ENCODE peak calls at places on chromosomes 5 and 9, in six cellular contexts. R, J, G, F, S and O are unnamed samples.

GRCh38 chr9:70553718-70554673 is 139.5 kb upstream of the KLF9 start:
- DNase-seq in R (no peak), J (no peak), G (no peak), F (no peak), S (peak; percentile 54), O (no peak)

GRCh38 chr5:153135416-153135815 is 355.1 kb upstream of the GRIA1 start:
- DNase-seq in R (no peak), J (no peak), G (no peak), F (no peak), S (no peak), O (no peak)

GRCh38 chr9:16143947-16144890 is 591.4 kb downstream of the CCDC171 start:
- DNase-seq in R (no peak), J (no peak), G (no peak), F (no peak), S (no peak), O (no peak)

GRCh38 chr9:112823257-112823656 is 67.4 kb downstream of the SLC46A2 start:
- DNase-seq in R (no peak), J (no peak), G (no peak), F (no peak), S (no peak), O (no peak)

GRCh38 chr5:88675758-88676636 is 207.0 kb downstream of the MEF2C start:
- DNase-seq in R (no peak), J (no peak), G (no peak), F (no peak), S (peak; percentile 82), O (no peak)

GRCh38 chr5:51488803-51489642 is 105.8 kb downstream of the ISL1 start:
- DNase-seq in R (no peak), J (no peak), G (no peak), F (no peak), S (no peak), O (no peak)

GRCh38 chr5:132104561-132104960 is 31.0 kb downstream of the CSF2 start:
- DNase-seq in R (no peak), J (no peak), G (no peak), F (no peak), S (no peak), O (no peak)

GRCh38 chr5:34707451-34708107 is 51.5 kb downstream of the RAI14 start:
- DNase-seq in R (no peak), J (no peak), G (no peak), F (no peak), S (no peak), O (no peak)

GRCh38 chr9:76355886-76356285 is 38.3 kb downstream of the RFK start:
- DNase-seq in R (no peak), J (no peak), G (no peak), F (no peak), S (no peak), O (no peak)

GRCh38 chr9:34240021-34240420 is 61.2 kb downstream of the UBAP1 start:
- DNase-seq in R (no peak), J (no peak), G (no peak), F (no peak), S (no peak), O (no peak)

GRCh38 chr5:78677777-78678668 is 29.5 kb upstream of the LHFPL2 start:
- DNase-seq in R (no peak), J (peak; percentile 26), G (no peak), F (peak; percentile 29), S (no peak), O (no peak)

GRCh38 chr9:27665121-27665520 is 91.8 kb upstream of the C9orf72 start:
- DNase-seq in R (no peak), J (no peak), G (no peak), F (no peak), S (no peak), O (no peak)

GRCh38 chr9:21711504-21711903 is 90.9 kb upstream of the MTAP start:
- DNase-seq in R (no peak), J (no peak), G (no peak), F (no peak), S (no peak), O (no peak)

GRCh38 chr9:73441890-73442818 is 290.5 kb downstream of the ANXA1 start:
- DNase-seq in R (no peak), J (no peak), G (no peak), F (no peak), S (no peak), O (no peak)

GRCh38 chr9:136793063-136793946 is 2.2 kb downstream of the TMEM141 start:
- DNase-seq in R (no peak), J (no peak), G (peak; percentile 49), F (peak; percentile 46), S (no peak), O (no peak)

DNA sequence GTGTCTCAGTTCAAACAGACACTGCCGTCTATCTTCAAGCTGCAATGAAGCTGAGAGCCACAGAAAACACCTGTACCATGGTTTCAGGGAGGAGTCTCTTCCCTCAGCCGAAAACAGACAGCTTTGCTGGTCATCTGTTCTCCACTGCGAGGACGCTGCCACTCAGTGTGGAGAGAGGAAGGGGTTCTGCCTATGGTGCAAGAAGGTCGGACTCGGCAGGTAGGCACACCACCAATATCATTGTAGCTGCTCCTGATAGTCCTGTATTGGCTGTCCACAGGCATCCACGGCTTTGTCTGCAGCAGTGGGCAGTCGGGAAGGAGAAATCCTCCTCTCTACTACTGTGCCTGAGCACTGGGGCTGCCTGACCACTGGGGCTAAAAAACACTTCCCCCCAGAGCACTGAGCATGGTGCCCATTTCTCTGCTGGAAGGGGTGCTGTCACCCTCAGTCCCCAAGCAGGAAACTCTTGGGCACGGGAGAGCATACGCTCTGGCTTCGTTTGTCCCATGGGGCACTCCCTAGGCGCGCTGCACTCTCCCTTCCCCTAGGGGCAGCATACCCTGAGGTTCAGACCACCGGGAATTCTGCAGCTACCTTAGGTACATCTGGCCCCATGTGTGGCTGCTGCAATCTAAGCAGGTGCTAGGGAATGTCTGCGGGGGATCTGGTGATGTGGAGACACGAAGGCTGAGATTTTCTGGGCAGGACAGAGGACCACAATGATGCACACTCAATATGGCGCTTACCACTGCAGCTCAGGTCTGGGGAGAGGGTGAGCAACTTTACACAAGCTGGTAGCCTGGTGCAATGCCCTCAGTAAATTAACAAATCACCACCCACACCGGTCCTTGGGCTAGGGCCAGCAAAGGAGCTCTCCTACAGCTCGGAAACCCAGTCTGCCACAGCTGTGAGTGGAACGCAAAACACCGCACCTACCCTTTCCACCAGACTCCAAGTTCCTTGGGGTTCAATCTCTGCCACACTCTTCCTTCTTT is 880.9 kb upstream of the SEMA6A start:
- DNase-seq in R (no peak), J (no peak), G (peak; percentile 22), F (no peak), S (peak; percentile 69), O (no peak)
- TF ChIP-seq TAF1 in R (no peak), J (no peak), G (no peak), F (no peak), S (no peak), O (no peak)

DNA sequence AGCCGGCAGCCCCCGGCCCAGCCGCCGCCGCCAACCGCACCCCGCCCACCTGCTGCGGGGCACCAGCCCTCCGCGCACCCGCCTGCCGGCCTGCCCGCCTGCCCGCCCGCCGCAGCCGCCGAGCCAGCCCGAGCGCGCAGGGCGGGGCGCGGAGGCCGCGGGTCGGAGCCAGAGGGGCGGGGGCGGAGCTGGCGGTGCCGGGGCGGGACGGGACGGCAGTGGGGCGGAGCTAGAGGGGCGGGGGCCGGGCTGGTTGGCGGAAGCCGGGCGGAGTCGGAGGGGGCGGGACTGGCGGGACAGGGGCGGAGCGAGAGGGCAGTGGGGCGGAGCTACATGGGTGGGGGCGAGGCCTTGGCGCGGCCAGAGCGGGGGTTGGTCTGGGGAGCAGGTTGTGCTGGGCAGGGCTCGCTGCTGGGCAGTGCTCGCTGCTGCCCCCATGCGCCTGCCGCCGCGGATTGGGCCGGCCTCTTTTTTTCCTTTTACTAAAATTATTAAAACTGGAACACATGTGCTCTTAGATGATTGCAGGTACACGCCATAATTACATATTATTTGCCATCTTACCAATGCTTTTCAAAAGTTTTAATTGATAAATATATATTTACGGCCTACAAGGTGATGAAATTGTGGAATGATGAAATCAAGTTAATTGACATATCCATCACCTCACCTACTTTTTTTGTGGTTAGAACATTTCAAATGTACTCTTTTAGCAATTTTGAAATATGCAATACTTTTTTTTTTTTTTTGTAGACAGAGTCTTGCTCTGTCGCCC is at the start of gene SH3GLB2:
- DNase-seq in R (peak; percentile 90), J (peak; percentile 72), G (peak; percentile 79), F (peak; percentile 94), S (peak; percentile 99), O (peak; percentile 91)
- TF ChIP-seq POLR2A in R (no peak), J (peak; percentile 60), G (no peak), F (no peak), S (no peak), O (no peak)

GRCh38 chr5:94888674-94889073 is 270.2 kb downstream of the SLF1 start:
- DNase-seq in R (no peak), J (no peak), G (no peak), F (no peak), S (no peak), O (no peak)
- TF ChIP-seq TAF1 in R (no peak), J (no peak), G (no peak), F (no peak), S (no peak), O (no peak)

DNA sequence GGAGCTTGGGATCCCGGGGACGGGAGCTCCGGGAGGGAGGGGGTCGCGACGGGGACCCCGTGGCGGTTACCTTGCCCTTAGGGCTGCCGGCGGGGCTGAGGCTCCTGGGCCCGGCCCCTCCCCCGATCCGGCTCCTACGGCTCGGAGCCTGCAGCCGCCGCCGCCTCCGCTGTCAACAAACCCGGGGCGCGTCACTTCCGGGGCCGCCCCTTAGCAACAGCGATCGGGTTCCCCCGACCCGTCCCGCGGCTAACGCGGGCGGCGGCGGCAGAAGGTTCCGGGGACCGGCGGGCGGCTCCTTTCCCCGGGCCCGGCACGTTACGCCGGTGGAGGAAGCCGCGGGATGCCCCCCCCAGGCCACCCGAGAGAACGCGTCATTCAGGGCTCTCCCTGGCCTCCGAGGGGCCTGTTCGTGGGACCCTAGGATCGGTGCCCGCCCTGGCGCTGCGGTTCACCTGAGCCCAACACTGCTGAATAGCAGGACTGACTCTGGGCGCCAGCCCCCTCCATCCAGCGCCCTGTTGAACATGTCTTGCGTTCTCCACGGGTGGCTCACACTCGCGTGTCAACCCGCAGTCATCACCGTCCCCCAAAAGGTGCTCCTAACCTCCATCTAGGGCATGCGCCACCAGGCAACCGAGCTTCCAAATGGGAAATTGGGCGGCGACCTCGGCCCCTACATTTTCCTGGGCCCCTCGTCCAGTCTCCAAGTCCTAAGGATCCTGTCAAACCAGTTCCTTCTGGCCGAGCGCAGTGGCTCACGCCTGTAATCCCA is at the start of gene ZER1:
- DNase-seq in R (peak; percentile 99), J (peak; percentile 24), G (peak; percentile 67), F (peak; percentile 97), S (peak; percentile 97), O (peak; percentile 99)
- TF ChIP-seq POLR2A in R (no peak), J (peak; percentile 84), G (peak; percentile 27), F (peak; percentile 85), S (no peak), O (peak; percentile 72)